ENCODE peak calls at places on chromosomes 12 and 14, in nine cellular contexts. W is HCT116; T is EL; K is stimulated activated CD4-positive, alpha-beta T cell treated with anti-CD3 and anti-CD28 coated beads, Interleukin-12 subunit alpha, Interleukin-12 subunit beta, amount 100 ng/mL, for 4 hours; L is amniotic epithelial cell; U is endothelial cell; Q is fibroblast of the conjunctiva; V is tibial artery; X is left ventricle myocardium inferior. E is an unnamed sample.

GRCh38 chr12:67025543-67026114 is 243.5 kb upstream of the CAND1 start:
- DNase-seq in T (peak; percentile 35), V (peak; percentile 25), K (peak; percentile 50), X (no peak), Q (no peak), U (peak; percentile 73), W (no peak), L (no peak), E (peak; percentile 29)

GRCh38 chr12:108696111-108696995 is 35.0 kb downstream of the CORO1C start:
- DNase-seq in T (peak; percentile 89), V (no peak), X (no peak), W (no peak), L (peak; percentile 100), K (no peak), Q (peak; percentile 51), U (no peak), E (no peak)

GRCh38 chr12:53115891-53116675 is 12.8 kb downstream of the SOAT2 start:
- DNase-seq in K (no peak), U (no peak), L (no peak), X (no peak), T (no peak), Q (no peak), V (no peak), W (no peak), E (no peak)

GRCh38 chr14:21071225-21072041 is 1.3 kb downstream of the ARHGEF40 start:
- DNase-seq in L (peak; percentile 92), X (peak; percentile 91), K (peak; percentile 35), Q (peak; percentile 94), T (peak; percentile 95), U (peak; percentile 73), V (peak; percentile 89), W (no peak), E (peak; percentile 6)

GRCh38 chr12:25615119-25615518 is 62.0 kb upstream of the LMNTD1 start:
- DNase-seq in Q (peak; percentile 90), W (no peak), L (peak; percentile 90), X (no peak), V (no peak), K (no peak), U (no peak), T (peak; percentile 84), E (no peak)

GRCh38 chr14:104557766-104558165 is 21.8 kb upstream of the C14orf180 start:
- DNase-seq in Q (no peak), W (no peak), U (no peak), V (no peak), T (no peak), K (no peak), X (peak; percentile 7), L (no peak), E (no peak)

GRCh38 chr12:49750027-49750977 is 8.9 kb downstream of the TMBIM6 start:
- DNase-seq in U (no peak), Q (peak; percentile 80), L (peak; percentile 93), W (peak; percentile 54), T (peak; percentile 70), X (no peak), K (peak; percentile 25), V (no peak), E (no peak)

GRCh38 chr14:27391331-27391730 is 793.5 kb upstream of the NOVA1 start:
- DNase-seq in X (no peak), T (no peak), U (no peak), W (no peak), Q (no peak), K (no peak), V (no peak), L (no peak), E (no peak)

GRCh38 chr12:3216097-3216496 is 138.9 kb downstream of the TSPAN9 start:
- DNase-seq in W (no peak), T (no peak), Q (no peak), K (no peak), L (no peak), U (no peak), X (no peak), V (no peak), E (no peak)

GRCh38 chr14:32826404-32827082 is 112.1 kb upstream of the NPAS3 start:
- DNase-seq in K (no peak), T (no peak), L (peak; percentile 12), U (no peak), X (no peak), Q (peak; percentile 17), V (no peak), W (no peak), E (no peak)

GRCh38 chr12:10366875-10367274 is 23.0 kb downstream of the KLRK1 start:
- DNase-seq in X (no peak), U (no peak), W (no peak), K (no peak), T (peak; percentile 50), L (peak; percentile 38), Q (no peak), V (no peak), E (no peak)

GRCh38 chr12:97716356-97716755 is 253.8 kb downstream of the RMST start:
- DNase-seq in L (no peak), V (no peak), Q (no peak), K (no peak), U (no peak), X (no peak), W (no peak), T (no peak), E (no peak)

GRCh38 chr12:85606455-85606854 is 229.8 kb downstream of the RASSF9 start:
- DNase-seq in K (no peak), T (no peak), U (no peak), X (no peak), Q (no peak), V (no peak), W (no peak), L (no peak), E (no peak)

GRCh38 chr14:99581371-99581770 is 22.6 kb downstream of the CCDC85C start:
- DNase-seq in X (no peak), U (no peak), W (no peak), L (no peak), Q (no peak), K (no peak), V (no peak), T (no peak), E (no peak)

GRCh38 chr12:116955382-116956021 is 44.8 kb downstream of the FBXW8 start:
- DNase-seq in L (peak; percentile 62), Q (peak; percentile 22), X (no peak), W (peak; percentile 45), K (no peak), T (no peak), V (no peak), U (no peak), E (no peak)

GRCh38 chr12:130911933-130912332 is 40.1 kb downstream of the RAN start:
- DNase-seq in W (no peak), U (no peak), K (no peak), L (no peak), V (no peak), X (no peak), Q (no peak), T (no peak), E (no peak)

GRCh38 chr14:56122306-56122705 is 4.1 kb downstream of the PELI2 start:
- DNase-seq in K (no peak), U (no peak), W (no peak), Q (no peak), T (no peak), X (no peak), L (no peak), V (no peak), E (no peak)

GRCh38 chr12:121796855-121797751 is 3.6 kb upstream of the RHOF start:
- DNase-seq in T (peak; percentile 93), X (peak; percentile 96), L (peak; percentile 77), U (peak; percentile 68), V (peak; percentile 97), Q (peak; percentile 79), K (no peak), W (peak; percentile 84), E (no peak)

GRCh38 chr12:122021193-122021821 is 377 bp upstream of the BCL7A start:
- DNase-seq in T (peak; percentile 45), V (no peak), Q (no peak), W (no peak), K (no peak), U (peak; percentile 17), L (no peak), X (peak; percentile 32), E (no peak)

E was measured in effector CD8-positive, alpha-beta T cell.